ENCODE peak calls at places on chromosomes 1 and 21, in six cellular contexts. One of them, this sample, is unnamed.

GRCh38 chr1:1330366-1331067 is 563 bp upstream of the TAS1R3 start:
- DNase-seq in GM12864: no peak
- DNase-seq in H9: no peak
- DNase-seq in fibroblast of mammary gland: no peak
- DNase-seq in WERI-Rb-1: no peak
- DNase-seq in thoracic aorta: no peak
- DNase-seq in this sample: no peak

GRCh38 chr21:15031790-15032357 is 32.9 kb downstream of the NRIP1 start:
- DNase-seq in GM12864: no peak
- DNase-seq in H9: no peak
- DNase-seq in fibroblast of mammary gland: peak; percentile 85
- DNase-seq in WERI-Rb-1: no peak
- DNase-seq in thoracic aorta: no peak
- DNase-seq in this sample: no peak

GRCh38 chr21:34761758-34762330 is 93.0 kb downstream of the CLIC6 start:
- DNase-seq in GM12864: no peak
- DNase-seq in H9: no peak
- DNase-seq in fibroblast of mammary gland: peak; percentile 28
- DNase-seq in WERI-Rb-1: no peak
- DNase-seq in thoracic aorta: no peak
- DNase-seq in this sample: no peak

GRCh38 chr1:206136241-206136640 is 19.1 kb upstream of the AVPR1B start:
- DNase-seq in GM12864: no peak
- DNase-seq in H9: no peak
- DNase-seq in fibroblast of mammary gland: no peak
- DNase-seq in WERI-Rb-1: no peak
- DNase-seq in thoracic aorta: no peak
- DNase-seq in this sample: no peak

GRCh38 chr1:40984066-40984465 is 4.6 kb downstream of the CTPS1 start:
- DNase-seq in GM12864: no peak
- DNase-seq in H9: no peak
- DNase-seq in fibroblast of mammary gland: no peak
- DNase-seq in WERI-Rb-1: no peak
- DNase-seq in thoracic aorta: no peak
- DNase-seq in this sample: no peak

GRCh38 chr1:17624540-17625256 is 85.2 kb downstream of the ARHGEF10L start:
- DNase-seq in GM12864: no peak
- DNase-seq in H9: no peak
- DNase-seq in fibroblast of mammary gland: peak; percentile 69
- DNase-seq in WERI-Rb-1: no peak
- DNase-seq in thoracic aorta: peak; percentile 70
- DNase-seq in this sample: no peak

GRCh38 chr1:86965012-86965826 is 50.8 kb downstream of the HS2ST1 start:
- DNase-seq in GM12864: no peak
- DNase-seq in H9: no peak
- DNase-seq in fibroblast of mammary gland: peak; percentile 55
- DNase-seq in WERI-Rb-1: no peak
- DNase-seq in thoracic aorta: no peak
- DNase-seq in this sample: no peak

GRCh38 chr1:203771901-203772301 is 6.9 kb downstream of the LAX1 start:
- DNase-seq in GM12864: no peak
- DNase-seq in H9: no peak
- DNase-seq in fibroblast of mammary gland: no peak
- DNase-seq in WERI-Rb-1: no peak
- DNase-seq in thoracic aorta: no peak
- DNase-seq in this sample: no peak

GRCh38 chr21:42248783-42249597 is 30.1 kb downstream of the ABCG1 start:
- DNase-seq in GM12864: peak; percentile 78
- DNase-seq in H9: no peak
- DNase-seq in fibroblast of mammary gland: no peak
- DNase-seq in WERI-Rb-1: no peak
- DNase-seq in thoracic aorta: no peak
- DNase-seq in this sample: no peak

GRCh38 chr1:51754666-51755065 is 123.9 kb downstream of the NRDC start:
- DNase-seq in GM12864: no peak
- DNase-seq in H9: no peak
- DNase-seq in fibroblast of mammary gland: no peak
- DNase-seq in WERI-Rb-1: no peak
- DNase-seq in thoracic aorta: no peak
- DNase-seq in this sample: no peak

GRCh38 chr1:162038624-162039023 is 15.0 kb upstream of the OLFML2B start:
- DNase-seq in GM12864: no peak
- DNase-seq in H9: no peak
- DNase-seq in fibroblast of mammary gland: no peak
- DNase-seq in WERI-Rb-1: no peak
- DNase-seq in thoracic aorta: no peak
- DNase-seq in this sample: no peak

GRCh38 chr1:230750576-230750975 is 3.4 kb downstream of the CAPN9 start:
- DNase-seq in GM12864: no peak
- DNase-seq in H9: no peak
- DNase-seq in fibroblast of mammary gland: no peak
- DNase-seq in WERI-Rb-1: no peak
- DNase-seq in thoracic aorta: no peak
- DNase-seq in this sample: no peak

GRCh38 chr1:30048905-30049304 is 674.5 kb downstream of the MATN1 start:
- DNase-seq in GM12864: no peak
- DNase-seq in H9: no peak
- DNase-seq in fibroblast of mammary gland: no peak
- DNase-seq in WERI-Rb-1: no peak
- DNase-seq in thoracic aorta: no peak
- DNase-seq in this sample: no peak

GRCh38 chr1:169941982-169942830 is 48.5 kb upstream of the SCYL3 start:
- DNase-seq in GM12864: no peak
- DNase-seq in H9: no peak
- DNase-seq in fibroblast of mammary gland: peak; percentile 45
- DNase-seq in WERI-Rb-1: no peak
- DNase-seq in thoracic aorta: no peak
- DNase-seq in this sample: no peak

GRCh38 chr1:58570817-58571216 is 6.2 kb downstream of the TACSTD2 start:
- DNase-seq in GM12864: no peak
- DNase-seq in H9: no peak
- DNase-seq in fibroblast of mammary gland: no peak
- DNase-seq in WERI-Rb-1: no peak
- DNase-seq in thoracic aorta: no peak
- DNase-seq in this sample: no peak

GRCh38 chr1:169550294-169550693 is 36.0 kb downstream of the F5 start:
- DNase-seq in GM12864: peak; percentile 12
- DNase-seq in H9: no peak
- DNase-seq in fibroblast of mammary gland: peak; percentile 57
- DNase-seq in WERI-Rb-1: no peak
- DNase-seq in thoracic aorta: no peak
- DNase-seq in this sample: no peak

GRCh38 chr1:226882631-226883409 is 12.4 kb downstream of the PSEN2 start:
- DNase-seq in GM12864: peak; percentile 83
- DNase-seq in H9: no peak
- DNase-seq in fibroblast of mammary gland: peak; percentile 33
- DNase-seq in WERI-Rb-1: peak; percentile 37
- DNase-seq in thoracic aorta: no peak
- DNase-seq in this sample: no peak

GRCh38 chr1:87790756-87791155 is 462.1 kb downstream of the LMO4 start:
- DNase-seq in GM12864: no peak
- DNase-seq in H9: no peak
- DNase-seq in fibroblast of mammary gland: no peak
- DNase-seq in WERI-Rb-1: no peak
- DNase-seq in thoracic aorta: no peak
- DNase-seq in this sample: no peak

GRCh38 chr21:34936299-34936698 is 112.8 kb downstream of the RUNX1 start:
- DNase-seq in GM12864: no peak
- DNase-seq in H9: no peak
- DNase-seq in fibroblast of mammary gland: peak; percentile 18
- DNase-seq in WERI-Rb-1: no peak
- DNase-seq in thoracic aorta: no peak
- DNase-seq in this sample: peak; percentile 19

GRCh38 chr1:201503397-201504176 is 3.3 kb downstream of the CSRP1 start:
- DNase-seq in GM12864: no peak
- DNase-seq in H9: peak; percentile 67
- DNase-seq in fibroblast of mammary gland: peak; percentile 98
- DNase-seq in WERI-Rb-1: peak; percentile 63
- DNase-seq in thoracic aorta: peak; percentile 62
- DNase-seq in this sample: peak; percentile 43

GRCh38 chr1:48043524-48043923 is 46.3 kb upstream of the TRABD2B start:
- DNase-seq in GM12864: no peak
- DNase-seq in H9: peak; percentile 47
- DNase-seq in fibroblast of mammary gland: no peak
- DNase-seq in WERI-Rb-1: no peak
- DNase-seq in thoracic aorta: no peak
- DNase-seq in this sample: no peak

GRCh38 chr1:153728305-153729066 is 636 bp downstream of the INTS3 start:
- DNase-seq in GM12864: no peak
- DNase-seq in H9: peak; percentile 69
- DNase-seq in fibroblast of mammary gland: peak; percentile 68
- DNase-seq in WERI-Rb-1: peak; percentile 81
- DNase-seq in thoracic aorta: peak; percentile 9
- DNase-seq in this sample: peak; percentile 62

GRCh38 chr1:203153051-203153988 is 22.3 kb downstream of the MYBPH start:
- DNase-seq in GM12864: no peak
- DNase-seq in H9: no peak
- DNase-seq in fibroblast of mammary gland: no peak
- DNase-seq in WERI-Rb-1: no peak
- DNase-seq in thoracic aorta: no peak
- DNase-seq in this sample: no peak

GRCh38 chr1:31627301-31627929 is 9.9 kb downstream of the HCRTR1 start:
- DNase-seq in GM12864: no peak
- DNase-seq in H9: no peak
- DNase-seq in fibroblast of mammary gland: no peak
- DNase-seq in WERI-Rb-1: peak; percentile 79
- DNase-seq in thoracic aorta: no peak
- DNase-seq in this sample: no peak

GRCh38 chr1:56834137-56834900 is 15.1 kb upstream of the FYB2 start:
- DNase-seq in GM12864: no peak
- DNase-seq in H9: no peak
- DNase-seq in fibroblast of mammary gland: no peak
- DNase-seq in WERI-Rb-1: no peak
- DNase-seq in thoracic aorta: no peak
- DNase-seq in this sample: no peak

GRCh38 chr1:229625893-229626831 is at the start of the genes TAF5L and URB2:
- DNase-seq in GM12864: peak; percentile 57
- DNase-seq in H9: peak; percentile 89
- DNase-seq in fibroblast of mammary gland: peak; percentile 85
- DNase-seq in WERI-Rb-1: peak; percentile 76
- DNase-seq in thoracic aorta: no peak
- DNase-seq in this sample: peak; percentile 88

GRCh38 chr1:64320899-64321624 is 117.6 kb downstream of the UBE2U start:
- DNase-seq in GM12864: no peak
- DNase-seq in H9: no peak
- DNase-seq in fibroblast of mammary gland: peak; percentile 14
- DNase-seq in WERI-Rb-1: peak; percentile 60
- DNase-seq in thoracic aorta: no peak
- DNase-seq in this sample: no peak

GRCh38 chr1:64320470-64320869 is 117.0 kb downstream of the UBE2U start:
- DNase-seq in GM12864: no peak
- DNase-seq in H9: no peak
- DNase-seq in fibroblast of mammary gland: peak; percentile 74
- DNase-seq in WERI-Rb-1: no peak
- DNase-seq in thoracic aorta: no peak
- DNase-seq in this sample: no peak

GRCh38 chr1:64319985-64320384 is 116.6 kb downstream of the UBE2U start:
- DNase-seq in GM12864: no peak
- DNase-seq in H9: no peak
- DNase-seq in fibroblast of mammary gland: no peak
- DNase-seq in WERI-Rb-1: no peak
- DNase-seq in thoracic aorta: no peak
- DNase-seq in this sample: no peak

GRCh38 chr1:64323882-64324281 is 120.5 kb downstream of the UBE2U start:
- DNase-seq in GM12864: no peak
- DNase-seq in H9: no peak
- DNase-seq in fibroblast of mammary gland: no peak
- DNase-seq in WERI-Rb-1: no peak
- DNase-seq in thoracic aorta: no peak
- DNase-seq in this sample: no peak

GRCh38 chr1:64323054-64323453 is 119.6 kb downstream of the UBE2U start:
- DNase-seq in GM12864: no peak
- DNase-seq in H9: no peak
- DNase-seq in fibroblast of mammary gland: peak; percentile 65
- DNase-seq in WERI-Rb-1: no peak
- DNase-seq in thoracic aorta: no peak
- DNase-seq in this sample: no peak
- TF ChIP-seq CTCF in GM12864: no peak
- TF ChIP-seq CTCF in H9: no peak
- TF ChIP-seq CTCF in fibroblast of mammary gland: no peak
- TF ChIP-seq CTCF in WERI-Rb-1: no peak
- TF ChIP-seq CTCF in thoracic aorta: no peak
- TF ChIP-seq CTCF in this sample: no peak

DNA sequence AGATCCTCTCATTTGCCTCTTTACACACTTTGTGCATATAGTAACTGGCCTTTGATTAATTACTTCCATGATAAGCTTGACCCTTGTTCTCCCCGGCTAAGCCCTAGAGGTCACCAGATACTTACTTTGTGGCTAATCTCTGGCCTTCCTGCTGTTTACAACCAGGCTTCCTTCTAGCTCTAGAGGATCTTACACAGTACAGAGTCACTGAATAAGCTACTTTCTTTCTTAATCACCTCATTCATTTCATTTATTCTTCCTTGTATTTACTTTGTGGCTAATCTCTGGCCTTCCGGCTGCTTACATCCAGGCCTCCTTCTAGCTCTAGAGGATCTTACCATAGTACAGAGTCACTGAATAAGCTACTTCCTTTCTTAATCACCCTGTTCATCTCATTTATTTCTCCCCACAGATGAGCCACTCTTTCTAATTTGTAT is 144.3 kb upstream of the C1orf21 start:
- DNase-seq in GM12864: no peak
- DNase-seq in H9: no peak
- DNase-seq in fibroblast of mammary gland: peak; percentile 38
- DNase-seq in WERI-Rb-1: peak; percentile 75
- DNase-seq in thoracic aorta: no peak
- DNase-seq in this sample: no peak
- TF ChIP-seq CTCF in GM12864: no peak
- TF ChIP-seq CTCF in H9: peak; percentile 49
- TF ChIP-seq CTCF in fibroblast of mammary gland: peak; percentile 1
- TF ChIP-seq CTCF in WERI-Rb-1: no peak
- TF ChIP-seq CTCF in thoracic aorta: no peak
- TF ChIP-seq CTCF in this sample: no peak

GRCh38 chr1:11262171-11263049 is at the start of gene MTOR:
- DNase-seq in GM12864: peak; percentile 100
- DNase-seq in H9: peak; percentile 100
- DNase-seq in fibroblast of mammary gland: peak; percentile 100
- DNase-seq in WERI-Rb-1: peak; percentile 99
- DNase-seq in thoracic aorta: peak; percentile 99
- DNase-seq in this sample: peak; percentile 94
- TF ChIP-seq CTCF in GM12864: peak; percentile 21
- TF ChIP-seq CTCF in H9: peak; percentile 34
- TF ChIP-seq CTCF in fibroblast of mammary gland: peak; percentile 18
- TF ChIP-seq CTCF in WERI-Rb-1: peak; percentile 43
- TF ChIP-seq CTCF in thoracic aorta: peak; percentile 21
- TF ChIP-seq CTCF in this sample: no peak

DNA sequence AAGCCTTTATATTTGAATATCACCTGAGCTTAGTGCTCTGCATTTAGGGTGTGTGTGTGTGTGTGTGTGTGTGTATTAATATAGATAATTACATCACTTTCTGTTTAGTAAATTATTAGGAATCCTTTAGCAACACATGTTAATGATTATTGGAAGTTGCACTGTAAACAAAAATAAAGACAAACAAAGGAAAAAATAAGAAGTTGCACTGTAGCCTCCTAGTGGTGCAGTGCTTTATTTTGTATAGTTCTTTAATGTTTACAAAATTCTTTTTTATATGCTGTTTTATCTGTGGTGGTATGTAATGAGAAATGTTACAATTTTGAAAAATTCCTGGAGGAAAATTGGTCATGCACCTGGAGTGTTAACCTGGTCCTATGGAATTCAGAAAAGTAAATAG is 69.2 kb downstream of the UBE4B start:
- DNase-seq in GM12864: no peak
- DNase-seq in H9: no peak
- DNase-seq in fibroblast of mammary gland: peak; percentile 6
- DNase-seq in WERI-Rb-1: no peak
- DNase-seq in thoracic aorta: no peak
- DNase-seq in this sample: no peak
- TF ChIP-seq CTCF in GM12864: peak; percentile 1
- TF ChIP-seq CTCF in H9: peak; percentile 35
- TF ChIP-seq CTCF in fibroblast of mammary gland: peak; percentile 32
- TF ChIP-seq CTCF in WERI-Rb-1: no peak
- TF ChIP-seq CTCF in thoracic aorta: no peak
- TF ChIP-seq CTCF in this sample: no peak

This sample was measured in glutamatergic neuron.